ENCODE peak calls at places on chromosomes 4 and X, in four cellular contexts. D is uterus, L is dorsolateral prefrontal cortex, O is tibial nerve. U is an unnamed sample.

GRCh38 chrX:86604620-86605019 is 456.4 kb downstream of the DACH2 start:
- DNase-seq in D (no peak), O (no peak), L (no peak), U (no peak)

GRCh38 chr4:98641393-98641792 is 17.0 kb downstream of the TSPAN5 start:
- DNase-seq in D (no peak), L (no peak), O (no peak), U (no peak)

GRCh38 chrX:76821276-76821675 is 393.8 kb downstream of the MAGEE1 start:
- DNase-seq in L (no peak), D (no peak), O (no peak), U (no peak)

GRCh38 chrX:45710081-45710801 is 509.6 kb upstream of the DIPK2B start:
- DNase-seq in L (no peak), D (no peak), O (no peak), U (no peak)

GRCh38 chr4:997375-998071 is 4.3 kb upstream of the SLC26A1 start:
- DNase-seq in D (no peak), L (no peak), O (no peak), U (no peak)

GRCh38 chr4:168541608-168541953 is 44.7 kb downstream of the PALLD start:
- DNase-seq in D (no peak), O (no peak), L (no peak), U (no peak)

GRCh38 chr4:119100640-119101039 is 35.0 kb upstream of the MYOZ2 start:
- DNase-seq in O (no peak), D (no peak), L (no peak), U (no peak)

GRCh38 chr4:128737098-128737513 is 72.4 kb upstream of the JADE1 start:
- DNase-seq in D (no peak), L (no peak), O (no peak), U (no peak)

GRCh38 chrX:47144626-47145407 is at the start of the genes NDUFB11 and RBM10:
- DNase-seq in L (peak), O (peak), D (peak), U (peak)

GRCh38 chrX:114344756-114345155 is 239.1 kb upstream of the HTR2C start:
- DNase-seq in L (no peak), O (no peak), D (no peak), U (no peak)

GRCh38 chr4:15654556-15655222 is 468 bp downstream of the FBXL5 start:
- DNase-seq in O (peak), L (peak), D (peak), U (no peak)

GRCh38 chr4:20320232-20320631 is 68.5 kb downstream of the SLIT2 start:
- DNase-seq in L (no peak), O (no peak), D (no peak), U (no peak)

GRCh38 chr4:168480991-168481588 is 798 bp upstream of the DDX60L start:
- DNase-seq in O (peak), L (no peak), D (no peak), U (no peak)

GRCh38 chrX:116801943-116802342 is 339.2 kb upstream of the CT83 start:
- DNase-seq in D (no peak), L (no peak), O (no peak), U (no peak)

GRCh38 chr4:169410839-169411770 is 140.3 kb upstream of the SH3RF1 start:
- DNase-seq in L (no peak), D (no peak), O (peak), U (no peak)

GRCh38 chr4:151905197-151905596 is 144.4 kb upstream of the GATB start:
- DNase-seq in L (no peak), O (no peak), D (no peak), U (no peak)

GRCh38 chrX:45031830-45032229 is 158.8 kb downstream of the KDM6A start:
- DNase-seq in L (no peak), O (no peak), D (no peak), U (no peak)

GRCh38 chr4:169152899-169153298 is 117.9 kb downstream of the SH3RF1 start:
- DNase-seq in D (no peak), O (no peak), L (no peak), U (no peak)

GRCh38 chr4:82561745-82562552 is at the start of gene TMEM150C:
- DNase-seq in D (no peak), O (no peak), L (no peak), U (no peak)

GRCh38 chr4:54657556-54658313 is at the start of gene KIT:
- DNase-seq in D (peak), O (no peak), L (no peak), U (no peak)

GRCh38 chrX:131802836-131803626 is 220.1 kb upstream of the STK26 start:
- DNase-seq in L (peak), O (no peak), D (peak), U (no peak)

GRCh38 chr4:86338989-86339388 is 20.9 kb downstream of the MAPK10 start:
- DNase-seq in L (no peak), D (peak), O (no peak), U (no peak)

GRCh38 chrX:118974908-118975671 is 672 bp downstream of the LONRF3 start:
- DNase-seq in O (no peak), L (no peak), D (peak), U (no peak)

GRCh38 chrX:131795442-131796229 is 227.5 kb upstream of the STK26 start:
- DNase-seq in O (no peak), D (no peak), L (no peak), U (no peak)

GRCh38 chr4:3320361-3321023 is 27.7 kb downstream of the RGS12 start:
- DNase-seq in L (peak), O (no peak), D (no peak), U (no peak)

GRCh38 chrX:462853-463252 is 76.1 kb upstream of the PPP2R3B start:
- DNase-seq in D (no peak), O (no peak), L (no peak), U (no peak)

GRCh38 chr4:86346320-86346719 is 13.5 kb downstream of the MAPK10 start:
- DNase-seq in O (no peak), D (no peak), L (no peak), U (no peak)

GRCh38 chrX:25717122-25717521 is 421.0 kb upstream of the MAGEB18 start:
- DNase-seq in D (no peak), O (no peak), L (no peak), U (no peak)

GRCh38 chrX:25726539-25726938 is 411.6 kb upstream of the MAGEB18 start:
- DNase-seq in D (no peak), L (no peak), O (no peak), U (no peak)

DNA sequence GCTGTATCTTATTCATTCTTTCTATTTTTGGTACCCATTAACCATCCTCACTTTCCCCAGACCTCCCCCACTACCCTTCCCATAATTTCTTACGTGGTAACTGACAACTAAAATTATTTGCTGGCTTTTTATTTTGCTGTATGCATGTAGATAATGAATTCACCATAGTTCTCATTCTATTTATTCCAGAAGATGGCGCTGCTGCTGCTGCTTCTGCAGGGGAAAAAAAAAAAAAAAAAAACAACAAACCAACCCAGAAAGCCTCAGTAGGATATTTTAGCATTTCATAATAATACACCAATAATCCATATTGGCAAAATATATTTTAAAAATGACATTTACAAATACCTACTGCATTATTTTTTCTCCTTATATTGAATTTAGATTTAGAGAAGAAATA is 416.6 kb upstream of the MAGEB18 start:
- DNase-seq in L (no peak), D (no peak), O (no peak), U (no peak)
- TF ChIP-seq CTCF in L (peak), D (no peak), O (no peak), U (no peak)

GRCh38 chrX:55919367-55920221 is 202.0 kb downstream of the RRAGB start:
- DNase-seq in O (no peak), L (no peak), D (no peak), U (no peak)
- H3K4me3 ChIP-seq in O (no peak), L (no peak), D (no peak), U (no peak)

GRCh38 chr4:185309770-185310169 is 86.0 kb downstream of the LRP2BP start:
- DNase-seq in D (no peak), O (no peak), L (no peak), U (no peak)

GRCh38 chr4:185304541-185304940 is 91.2 kb downstream of the LRP2BP start:
- DNase-seq in D (no peak), O (no peak), L (no peak), U (no peak)

GRCh38 chr4:185307136-185307950 is 88.4 kb downstream of the LRP2BP start:
- DNase-seq in D (no peak), L (no peak), O (no peak), U (no peak)

GRCh38 chr4:185305979-185306442 is 89.7 kb downstream of the LRP2BP start:
- DNase-seq in D (no peak), L (no peak), O (no peak), U (no peak)

GRCh38 chr4:185304944-185305690 is 90.6 kb downstream of the LRP2BP start:
- DNase-seq in D (no peak), O (no peak), L (no peak), U (no peak)
- TF ChIP-seq CTCF in D (no peak), O (no peak), L (peak), U (peak)

DNA sequence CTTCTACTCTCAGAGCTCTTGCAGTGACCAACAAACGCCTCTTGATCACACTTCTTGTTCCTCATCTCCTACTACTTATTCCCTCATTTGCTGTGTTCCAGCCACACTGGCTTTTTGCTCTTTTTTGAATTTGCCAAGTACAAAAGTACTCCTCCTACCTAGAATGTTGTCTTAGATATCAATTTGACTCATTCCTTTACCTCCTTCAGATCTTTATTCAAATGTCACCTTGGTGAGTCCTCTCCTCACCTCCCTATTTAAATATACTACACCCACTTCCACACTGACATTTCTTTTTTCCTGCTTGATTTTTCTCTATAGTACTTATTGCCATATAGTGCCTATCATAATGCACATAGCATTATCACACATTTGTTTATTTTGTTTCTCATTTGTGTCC is 6.2 kb upstream of the DCAF4L1 start:
- DNase-seq in L (no peak), D (no peak), O (no peak), U (no peak)
- H3K4me3 ChIP-seq in L (no peak), D (no peak), O (no peak), U (no peak)

GRCh38 chr4:144955104-144955503 is 142.9 kb downstream of the ANAPC10 start:
- DNase-seq in D (no peak), O (no peak), L (no peak), U (no peak)
- TF ChIP-seq CTCF in D (no peak), O (no peak), L (no peak), U (no peak)

DNA sequence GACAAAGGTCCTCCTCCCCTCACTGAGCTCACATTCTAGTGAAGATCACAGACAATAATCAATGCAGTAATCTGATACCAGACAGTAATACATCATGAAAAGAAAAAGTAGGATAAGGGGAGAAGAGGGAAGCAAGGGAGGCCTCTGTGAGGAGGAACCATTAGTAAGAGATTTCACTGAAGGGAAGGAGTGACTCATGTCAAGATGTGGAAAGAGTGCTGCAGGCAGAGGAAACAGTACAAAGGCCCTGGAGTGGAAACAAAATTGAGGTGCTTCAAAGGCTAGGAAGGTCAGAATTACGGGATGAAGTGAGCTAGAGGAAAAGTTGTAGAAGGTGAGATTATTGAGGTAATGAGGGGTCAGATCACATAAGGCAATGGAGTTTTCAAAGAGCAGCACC is 38.1 kb downstream of the LAMTOR3 start:
- DNase-seq in O (no peak), L (no peak), D (no peak), U (no peak)
- H3K4me3 ChIP-seq in O (no peak), L (no peak), D (no peak), U (no peak)

GRCh38 chrX:68945603-68946228 is 116.9 kb downstream of the EFNB1 start:
- DNase-seq in D (no peak), O (no peak), L (no peak), U (no peak)
- TF ChIP-seq CTCF in D (no peak), O (no peak), L (no peak), U (peak)

GRCh38 chrX:38165023-38165422 is 55.6 kb downstream of the SRPX start:
- DNase-seq in L (no peak), O (no peak), D (no peak), U (no peak)

GRCh38 chrX:38166478-38167083 is 54.1 kb downstream of the SRPX start:
- DNase-seq in O (peak), D (no peak), L (no peak), U (no peak)

DNA sequence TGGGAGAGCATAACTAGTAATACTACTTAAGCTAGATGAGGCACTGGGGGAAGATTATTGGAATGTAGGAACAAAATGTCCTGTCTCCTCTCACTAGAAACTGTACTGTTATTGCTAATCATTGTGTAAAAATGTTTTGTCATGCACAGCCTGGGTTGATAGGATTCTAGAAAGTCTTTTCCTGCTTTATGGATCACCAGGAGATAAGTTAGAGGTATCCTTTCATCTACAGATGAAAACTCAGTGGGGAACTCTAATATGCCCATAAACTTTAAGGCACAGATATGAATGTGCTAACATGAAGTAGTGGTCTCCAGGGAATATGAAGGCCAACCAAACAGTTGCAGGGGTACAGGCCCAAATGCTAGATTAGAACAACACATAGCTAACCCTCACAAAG is 57.5 kb downstream of the SRPX start:
- DNase-seq in L (no peak), D (no peak), O (no peak), U (no peak)
- H3K4me3 ChIP-seq in L (no peak), D (no peak), O (no peak), U (no peak)

GRCh38 chr4:162164881-162165528 is 1.2 kb upstream of the FSTL5 start:
- DNase-seq in D (no peak), L (no peak), O (no peak), U (no peak)

GRCh38 chr4:162162672-162163071 is 1.1 kb downstream of the FSTL5 start:
- DNase-seq in O (no peak), L (no peak), D (no peak), U (no peak)

DNA sequence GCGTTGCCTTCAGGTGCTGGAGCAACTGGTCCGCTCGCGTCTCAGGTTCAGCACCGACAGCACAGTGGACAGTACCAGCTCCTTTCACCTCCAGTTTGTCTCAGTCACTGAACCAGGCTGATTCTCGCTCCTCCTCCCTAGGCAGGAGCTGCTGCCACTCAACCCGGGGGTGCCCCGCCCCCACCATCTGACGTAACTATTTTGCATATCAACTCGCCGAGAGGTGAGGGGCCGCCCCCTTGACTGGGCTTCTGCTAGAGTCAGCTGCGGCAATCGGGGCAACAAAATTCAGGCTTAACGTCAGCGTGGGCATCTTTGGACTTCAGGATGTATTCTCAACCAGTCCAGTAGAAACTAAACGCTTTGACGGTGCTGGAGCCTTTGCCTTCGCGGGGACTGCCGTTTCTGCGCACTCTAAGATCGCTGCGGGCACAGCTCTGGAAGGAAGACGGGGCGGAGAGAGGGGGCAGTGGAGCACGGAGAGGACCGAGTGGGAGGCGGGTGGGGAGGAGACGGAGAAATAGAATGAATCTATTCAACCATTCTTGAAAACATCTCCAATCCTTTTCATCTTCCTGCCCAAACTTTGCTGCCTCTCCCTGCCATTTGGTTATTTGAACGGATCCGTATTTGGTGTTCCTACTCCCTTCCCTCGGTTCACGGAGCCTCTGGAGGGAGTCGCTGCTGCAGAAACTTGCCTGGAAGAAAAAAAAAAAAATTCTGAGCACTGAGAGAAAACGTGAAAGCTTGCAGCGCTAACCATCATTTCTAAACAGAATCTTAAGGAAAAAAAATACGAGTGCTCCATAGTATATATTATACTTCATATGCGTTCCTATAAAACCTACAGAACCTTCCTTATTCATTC is at the start of gene FSTL5:
- DNase-seq in O (peak), L (peak), D (no peak), U (peak)
- TF ChIP-seq CTCF in O (no peak), L (no peak), D (no peak), U (no peak)